ENCODE peak calls at places on chromosomes 5 and 9, in six cellular contexts. I is Calu3, P is T-helper 9 cell, J is kidney tubule cell, X is ELF-1, Y is nephron progenitor cell. H is an unnamed sample.

GRCh38 chr9:72445291-72446000 is 76.0 kb upstream of the TMC1 start:
- DNase-seq in I (no peak), P (no peak), J (no peak), X (no peak), Y (no peak), H (no peak)

GRCh38 chr9:132267660-132268059 is 87.1 kb downstream of the SETX start:
- DNase-seq in I (no peak), P (no peak), J (no peak), X (no peak), Y (no peak), H (no peak)

GRCh38 chr9:137613738-137614523 is 4.9 kb upstream of the EHMT1 start:
- DNase-seq in I (no peak), P (no peak), J (no peak), X (no peak), Y (no peak), H (no peak)

GRCh38 chr5:74187757-74188156 is 452.8 kb downstream of the ENC1 start:
- DNase-seq in I (no peak), P (no peak), J (no peak), X (peak; percentile 34), Y (no peak), H (no peak)

GRCh38 chr5:109327572-109327971 is 82.2 kb downstream of the PJA2 start:
- DNase-seq in I (no peak), P (no peak), J (peak; percentile 31), X (no peak), Y (no peak), H (no peak)

GRCh38 chr5:56941981-56942380 is 9.9 kb downstream of the MIER3 start:
- DNase-seq in I (no peak), P (no peak), J (no peak), X (no peak), Y (no peak), H (no peak)

GRCh38 chr5:170225326-170226137 is 7.3 kb upstream of the C5orf58 start:
- DNase-seq in I (peak; percentile 83), P (peak; percentile 68), J (peak; percentile 57), X (peak; percentile 73), Y (peak; percentile 79), H (peak; percentile 73)

GRCh38 chr5:147187163-147187562 is 47.7 kb upstream of the STK32A start:
- DNase-seq in I (no peak), P (no peak), J (no peak), X (no peak), Y (no peak), H (no peak)

GRCh38 chr5:83927140-83927733 is 206.6 kb upstream of the HAPLN1 start:
- DNase-seq in I (peak; percentile 87), P (peak; percentile 4), J (peak; percentile 59), X (peak; percentile 92), Y (peak; percentile 83), H (peak; percentile 66)

GRCh38 chr9:124239249-124240073 is 18.3 kb upstream of the NEK6 start:
- DNase-seq in I (no peak), P (no peak), J (peak; percentile 54), X (no peak), Y (no peak), H (no peak)

GRCh38 chr5:39700523-39700922 is 275.7 kb upstream of the DAB2 start:
- DNase-seq in I (no peak), P (no peak), J (no peak), X (no peak), Y (no peak), H (no peak)

GRCh38 chr5:16663848-16664247 is 47.1 kb upstream of the RETREG1 start:
- DNase-seq in I (no peak), P (no peak), J (no peak), X (no peak), Y (no peak), H (no peak)

GRCh38 chr5:77560677-77561263 is 68.7 kb upstream of the WDR41 start:
- DNase-seq in I (peak; percentile 26), P (no peak), J (peak; percentile 53), X (no peak), Y (no peak), H (peak; percentile 33)

GRCh38 chr5:123800640-123801039 is 288.7 kb downstream of the CSNK1G3 start:
- DNase-seq in I (no peak), P (no peak), J (peak; percentile 33), X (no peak), Y (no peak), H (no peak)

GRCh38 chr9:6632516-6633328 is 12.8 kb downstream of the GLDC start:
- DNase-seq in I (peak; percentile 8), P (no peak), J (peak; percentile 91), X (peak; percentile 59), Y (peak; percentile 57), H (no peak)

GRCh38 chr9:132472199-132472598 is 62.2 kb downstream of the CFAP77 start:
- DNase-seq in I (no peak), P (no peak), J (no peak), X (no peak), Y (no peak), H (peak; percentile 61)